ENCODE peak calls at places on chromosomes 16 and 17, in eight cellular contexts. G is astrocyte of the spinal cord, S is tibial nerve, K is hepatocyte, O is PC-9, C is spleen, D is stomach, I is psoas muscle. Z is an unnamed sample.

GRCh38 chr17:47265983-47266541 is 12.4 kb downstream of the ITGB3 start:
- DNase-seq in G (peak), S (no peak), K (peak), O (peak), C (no peak), D (no peak), I (no peak), Z (no peak)

GRCh38 chr17:30915833-30916611 is 5.7 kb upstream of the ADAP2 start:
- DNase-seq in G (no peak), S (no peak), K (no peak), O (no peak), C (no peak), D (no peak), I (no peak), Z (no peak)

GRCh38 chr16:50534958-50535357 is 13.2 kb upstream of the NKD1 start:
- DNase-seq in G (no peak), S (no peak), K (no peak), O (no peak), C (no peak), D (no peak), I (no peak), Z (no peak)

GRCh38 chr17:15648384-15648783 is 28.9 kb upstream of the FBXW10B start:
- DNase-seq in G (no peak), S (no peak), K (no peak), O (peak), C (no peak), D (no peak), I (no peak), Z (no peak)

GRCh38 chr17:4565209-4566141 is 5.1 kb upstream of the GGT6 start:
- DNase-seq in G (peak), S (no peak), K (peak), O (peak), C (peak), D (peak), I (peak), Z (peak)

GRCh38 chr17:7745748-7746470 is 28.4 kb downstream of the DNAH2 start:
- DNase-seq in G (peak), S (no peak), K (peak), O (peak), C (no peak), D (no peak), I (no peak), Z (no peak)

GRCh38 chr17:39952665-39953470 is 9.9 kb upstream of the GSDMA start:
- DNase-seq in G (peak), S (peak), K (peak), O (peak), C (peak), D (peak), I (peak), Z (peak)

GRCh38 chr16:47921535-47921934 is 234.3 kb downstream of the ABCC12 start:
- DNase-seq in G (no peak), S (no peak), K (no peak), O (no peak), C (no peak), D (no peak), I (no peak), Z (no peak)

GRCh38 chr17:68344701-68345136 is 53.4 kb downstream of the ARSG start:
- DNase-seq in G (no peak), S (no peak), K (no peak), O (no peak), C (peak), D (peak), I (no peak), Z (no peak)

GRCh38 chr17:6327007-6327406 is 107.9 kb downstream of the AIPL1 start:
- DNase-seq in G (no peak), S (no peak), K (no peak), O (no peak), C (peak), D (no peak), I (no peak), Z (no peak)

GRCh38 chr16:12903325-12904040 is 2.1 kb downstream of the SHISA9 start:
- DNase-seq in G (no peak), S (no peak), K (no peak), O (no peak), C (no peak), D (no peak), I (no peak), Z (no peak)

GRCh38 chr16:56980203-56980535 is 9.2 kb upstream of the NLRC5 start:
- DNase-seq in G (no peak), S (no peak), K (no peak), O (no peak), C (peak), D (no peak), I (no peak), Z (no peak)
- H3K4me3 ChIP-seq in G (no peak), S (no peak), K (no peak), O (no peak), C (no peak), D (no peak), I (no peak), Z (no peak)

GRCh38 chr17:37676115-37676925 is 33.1 kb upstream of the DDX52 start:
- DNase-seq in G (no peak), S (no peak), K (peak), O (no peak), C (no peak), D (no peak), I (no peak), Z (no peak)
- TF ChIP-seq CTCF in G (no peak), S (no peak), K (no peak), O (no peak), C (no peak), D (no peak), I (no peak), Z (no peak)

GRCh38 chr17:79732804-79733691 is 2.3 kb downstream of the ENPP7 start:
- DNase-seq in G (no peak), S (no peak), K (no peak), O (no peak), C (no peak), D (peak), I (no peak), Z (no peak)
- H3K4me3 ChIP-seq in G (no peak), S (peak), K (no peak), O (no peak), C (peak), D (no peak), I (peak), Z (no peak)

GRCh38 chr16:57938936-57939871 is 31.7 kb downstream of the CNGB1 start:
- DNase-seq in G (peak), S (peak), K (peak), O (no peak), C (peak), D (peak), I (peak), Z (no peak)
- TF ChIP-seq CTCF in G (peak), S (no peak), K (no peak), O (no peak), C (no peak), D (no peak), I (no peak), Z (no peak)

GRCh38 chr16:84519855-84520254 is 15.4 kb upstream of the MEAK7 start:
- DNase-seq in G (no peak), S (no peak), K (no peak), O (no peak), C (no peak), D (no peak), I (no peak), Z (no peak)
- H3K4me3 ChIP-seq in G (no peak), S (no peak), K (no peak), O (no peak), C (no peak), D (no peak), I (no peak), Z (no peak)

GRCh38 chr16:84088695-84089395 is 27.9 kb downstream of the MBTPS1 start:
- DNase-seq in G (no peak), S (no peak), K (no peak), O (no peak), C (peak), D (peak), I (no peak), Z (peak)
- TF ChIP-seq CTCF in G (no peak), S (no peak), K (no peak), O (no peak), C (no peak), D (no peak), I (no peak), Z (peak)

GRCh38 chr16:68370921-68371651 is 60.3 kb downstream of the PRMT7 start:
- DNase-seq in G (no peak), S (no peak), K (no peak), O (no peak), C (peak), D (no peak), I (no peak), Z (no peak)
- H3K4me3 ChIP-seq in G (no peak), S (no peak), K (no peak), O (no peak), C (no peak), D (no peak), I (no peak), Z (no peak)

GRCh38 chr16:82252582-82252981 is 82.6 kb upstream of the MPHOSPH6 start:
- DNase-seq in G (no peak), S (no peak), K (no peak), O (no peak), C (no peak), D (no peak), I (no peak), Z (no peak)

GRCh38 chr16:82262244-82262643 is 92.2 kb upstream of the MPHOSPH6 start:
- DNase-seq in G (no peak), S (no peak), K (no peak), O (no peak), C (no peak), D (no peak), I (no peak), Z (no peak)

GRCh38 chr16:82259731-82260130 is 89.7 kb upstream of the MPHOSPH6 start:
- DNase-seq in G (no peak), S (no peak), K (no peak), O (no peak), C (no peak), D (no peak), I (no peak), Z (no peak)

GRCh38 chr16:82260212-82260795 is 90.3 kb upstream of the MPHOSPH6 start:
- DNase-seq in G (no peak), S (no peak), K (no peak), O (no peak), C (no peak), D (no peak), I (no peak), Z (no peak)

GRCh38 chr16:82257990-82258389 is 88.0 kb upstream of the MPHOSPH6 start:
- DNase-seq in G (no peak), S (no peak), K (no peak), O (no peak), C (no peak), D (no peak), I (no peak), Z (no peak)
- TF ChIP-seq CTCF in G (no peak), S (no peak), K (no peak), O (no peak), C (no peak), D (no peak), I (no peak), Z (no peak)